ENCODE peak calls at places on chromosomes 13 and 19, in seven cellular contexts. One of them, this sample, is unnamed.

GRCh38 chr19:6828698-6829633 is 56.5 kb downstream of the VAV1 start:
- DNase-seq in endothelial cell: no peak
- DNase-seq in neural crest cell: no peak
- DNase-seq in fibroblast of mammary gland: no peak
- DNase-seq in lower leg skin: peak
- DNase-seq in neural progenitor cell: no peak
- DNase-seq in A549: peak
- DNase-seq in this sample: no peak

GRCh38 chr13:30339721-30340366 is 32.5 kb upstream of the KATNAL1 start:
- DNase-seq in endothelial cell: no peak
- DNase-seq in neural crest cell: no peak
- DNase-seq in fibroblast of mammary gland: peak
- DNase-seq in lower leg skin: no peak
- DNase-seq in neural progenitor cell: no peak
- DNase-seq in A549: no peak
- DNase-seq in this sample: no peak

GRCh38 chr13:101449971-101450748 is 2.3 kb upstream of the ITGBL1 start:
- DNase-seq in endothelial cell: no peak
- DNase-seq in neural crest cell: no peak
- DNase-seq in fibroblast of mammary gland: peak
- DNase-seq in lower leg skin: no peak
- DNase-seq in neural progenitor cell: no peak
- DNase-seq in A549: peak
- DNase-seq in this sample: no peak

GRCh38 chr19:48698046-48698445 is 2.3 kb downstream of the FUT2 start:
- DNase-seq in endothelial cell: no peak
- DNase-seq in neural crest cell: no peak
- DNase-seq in fibroblast of mammary gland: peak
- DNase-seq in lower leg skin: no peak
- DNase-seq in neural progenitor cell: no peak
- DNase-seq in A549: no peak
- DNase-seq in this sample: no peak

GRCh38 chr19:13761423-13761822 is 2.9 kb upstream of the MRI1 start:
- DNase-seq in endothelial cell: no peak
- DNase-seq in neural crest cell: no peak
- DNase-seq in fibroblast of mammary gland: no peak
- DNase-seq in lower leg skin: no peak
- DNase-seq in neural progenitor cell: no peak
- DNase-seq in A549: peak
- DNase-seq in this sample: no peak

GRCh38 chr13:46143239-46143701 is 38.4 kb upstream of the CPB2 start:
- DNase-seq in endothelial cell: no peak
- DNase-seq in neural crest cell: no peak
- DNase-seq in fibroblast of mammary gland: no peak
- DNase-seq in lower leg skin: no peak
- DNase-seq in neural progenitor cell: no peak
- DNase-seq in A549: no peak
- DNase-seq in this sample: no peak

GRCh38 chr19:10936661-10937084 is 8.1 kb downstream of the TIMM29 start:
- DNase-seq in endothelial cell: peak
- DNase-seq in neural crest cell: peak
- DNase-seq in fibroblast of mammary gland: peak
- DNase-seq in lower leg skin: no peak
- DNase-seq in neural progenitor cell: peak
- DNase-seq in A549: peak
- DNase-seq in this sample: peak

GRCh38 chr19:39093761-39094160 is 9.6 kb downstream of the ACP7 start:
- DNase-seq in endothelial cell: no peak
- DNase-seq in neural crest cell: no peak
- DNase-seq in fibroblast of mammary gland: peak
- DNase-seq in lower leg skin: no peak
- DNase-seq in neural progenitor cell: no peak
- DNase-seq in A549: no peak
- DNase-seq in this sample: no peak

GRCh38 chr19:52742516-52742915 is 7.7 kb upstream of the ZNF611 start:
- DNase-seq in endothelial cell: no peak
- DNase-seq in neural crest cell: no peak
- DNase-seq in fibroblast of mammary gland: no peak
- DNase-seq in lower leg skin: no peak
- DNase-seq in neural progenitor cell: no peak
- DNase-seq in A549: no peak
- DNase-seq in this sample: no peak

GRCh38 chr19:29371766-29372415 is 153.9 kb upstream of the VSTM2B start:
- DNase-seq in endothelial cell: no peak
- DNase-seq in neural crest cell: no peak
- DNase-seq in fibroblast of mammary gland: no peak
- DNase-seq in lower leg skin: peak
- DNase-seq in neural progenitor cell: no peak
- DNase-seq in A549: no peak
- DNase-seq in this sample: no peak

GRCh38 chr13:114166381-114167131 is 12.5 kb upstream of the CFAP97D2 start:
- DNase-seq in endothelial cell: no peak
- DNase-seq in neural crest cell: no peak
- DNase-seq in fibroblast of mammary gland: no peak
- DNase-seq in lower leg skin: no peak
- DNase-seq in neural progenitor cell: no peak
- DNase-seq in A549: no peak
- DNase-seq in this sample: no peak

GRCh38 chr13:30446122-30446500 is 19.6 kb downstream of the HMGB1 start:
- DNase-seq in endothelial cell: no peak
- DNase-seq in neural crest cell: no peak
- DNase-seq in fibroblast of mammary gland: no peak
- DNase-seq in lower leg skin: no peak
- DNase-seq in neural progenitor cell: peak
- DNase-seq in A549: no peak
- DNase-seq in this sample: no peak

GRCh38 chr13:30319130-30319529 is 11.8 kb upstream of the KATNAL1 start:
- DNase-seq in endothelial cell: no peak
- DNase-seq in neural crest cell: no peak
- DNase-seq in fibroblast of mammary gland: no peak
- DNase-seq in lower leg skin: no peak
- DNase-seq in neural progenitor cell: no peak
- DNase-seq in A549: no peak
- DNase-seq in this sample: no peak

GRCh38 chr19:49814010-49814409 is 918 bp upstream of the FUZ start:
- DNase-seq in endothelial cell: no peak
- DNase-seq in neural crest cell: no peak
- DNase-seq in fibroblast of mammary gland: no peak
- DNase-seq in lower leg skin: no peak
- DNase-seq in neural progenitor cell: no peak
- DNase-seq in A549: no peak
- DNase-seq in this sample: no peak

GRCh38 chr19:49818691-49819331 is 722 bp downstream of the MED25 start:
- DNase-seq in endothelial cell: peak
- DNase-seq in neural crest cell: no peak
- DNase-seq in fibroblast of mammary gland: no peak
- DNase-seq in lower leg skin: peak
- DNase-seq in neural progenitor cell: peak
- DNase-seq in A549: no peak
- DNase-seq in this sample: no peak

GRCh38 chr19:49820125-49820524 is 2.0 kb downstream of the MED25 start:
- DNase-seq in endothelial cell: no peak
- DNase-seq in neural crest cell: no peak
- DNase-seq in fibroblast of mammary gland: no peak
- DNase-seq in lower leg skin: no peak
- DNase-seq in neural progenitor cell: no peak
- DNase-seq in A549: no peak
- DNase-seq in this sample: no peak

GRCh38 chr19:49816616-49817015 is 1.5 kb upstream of the MED25 start:
- DNase-seq in endothelial cell: no peak
- DNase-seq in neural crest cell: no peak
- DNase-seq in fibroblast of mammary gland: no peak
- DNase-seq in lower leg skin: no peak
- DNase-seq in neural progenitor cell: no peak
- DNase-seq in A549: no peak
- DNase-seq in this sample: no peak

DNA sequence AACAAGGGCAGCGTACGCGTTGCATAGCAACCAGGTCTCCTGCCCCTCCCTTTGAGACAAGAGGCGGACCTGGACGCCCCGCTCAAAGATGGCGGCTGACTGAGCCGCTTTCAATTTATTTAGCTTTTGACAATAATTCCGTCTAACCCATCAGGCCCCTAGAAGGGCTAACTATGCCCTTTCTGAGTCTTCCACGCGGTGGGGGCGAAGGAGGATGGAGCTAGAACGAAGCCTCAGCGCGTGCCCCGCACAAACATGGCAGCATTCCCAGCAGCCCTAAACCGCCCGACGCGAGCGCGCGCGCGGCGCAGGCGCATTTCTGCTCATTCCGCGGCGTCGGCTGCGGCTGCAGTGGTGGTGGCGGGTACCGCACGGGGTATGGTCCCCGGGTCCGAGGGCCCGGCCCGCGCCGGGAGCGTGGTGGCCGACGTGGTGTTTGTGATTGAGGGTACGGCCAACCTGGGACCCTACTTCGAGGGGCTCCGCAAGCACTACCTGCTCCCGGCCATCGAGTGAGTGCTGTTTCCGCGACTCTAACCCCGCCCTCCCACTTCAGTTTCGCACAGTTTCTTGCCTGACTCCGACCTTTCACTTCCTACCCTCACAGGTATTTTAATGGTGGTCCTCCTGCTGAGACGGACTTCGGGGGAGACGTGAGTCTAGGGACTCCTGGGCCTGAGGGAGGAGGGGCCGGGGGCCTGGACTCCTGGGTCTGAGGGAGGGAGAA is at the start of gene MED25:
- DNase-seq in endothelial cell: peak
- DNase-seq in neural crest cell: peak
- DNase-seq in fibroblast of mammary gland: peak
- DNase-seq in lower leg skin: peak
- DNase-seq in neural progenitor cell: peak
- DNase-seq in A549: peak
- DNase-seq in this sample: peak
- TF ChIP-seq CTCF in endothelial cell: no peak
- TF ChIP-seq CTCF in neural crest cell: peak
- TF ChIP-seq CTCF in fibroblast of mammary gland: no peak
- TF ChIP-seq CTCF in lower leg skin: no peak
- TF ChIP-seq CTCF in neural progenitor cell: peak
- TF ChIP-seq CTCF in A549: no peak
- TF ChIP-seq CTCF in this sample: peak

GRCh38 chr13:112575680-112576079 is 12.3 kb downstream of the TUBGCP3 start:
- DNase-seq in endothelial cell: no peak
- DNase-seq in neural crest cell: no peak
- DNase-seq in fibroblast of mammary gland: peak
- DNase-seq in lower leg skin: no peak
- DNase-seq in neural progenitor cell: no peak
- DNase-seq in A549: no peak
- DNase-seq in this sample: no peak
- TF ChIP-seq CTCF in endothelial cell: no peak
- TF ChIP-seq CTCF in neural crest cell: no peak
- TF ChIP-seq CTCF in fibroblast of mammary gland: no peak
- TF ChIP-seq CTCF in lower leg skin: no peak
- TF ChIP-seq CTCF in neural progenitor cell: peak
- TF ChIP-seq CTCF in A549: no peak
- TF ChIP-seq CTCF in this sample: no peak

DNA sequence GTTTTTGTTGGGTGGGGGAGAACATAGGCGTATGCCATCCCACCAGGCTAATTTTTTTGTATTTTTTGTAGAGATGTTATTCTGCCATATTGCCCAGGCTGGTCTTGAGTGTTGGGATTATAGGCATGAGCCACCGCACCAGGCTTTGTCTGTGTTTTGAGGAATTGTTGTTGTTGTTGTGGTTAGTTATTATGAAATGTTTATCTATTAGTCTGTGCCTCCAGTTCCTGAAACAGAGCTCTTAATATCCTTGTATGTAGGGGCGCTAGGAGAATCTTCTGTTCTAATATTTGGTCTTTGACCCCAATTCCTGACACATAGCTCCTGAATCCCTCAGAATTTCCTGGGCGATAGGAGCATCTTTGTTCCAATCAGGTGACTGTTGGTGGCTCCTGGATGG is 5.6 kb upstream of the LATS2 start:
- DNase-seq in endothelial cell: no peak
- DNase-seq in neural crest cell: no peak
- DNase-seq in fibroblast of mammary gland: no peak
- DNase-seq in lower leg skin: no peak
- DNase-seq in neural progenitor cell: no peak
- DNase-seq in A549: no peak
- DNase-seq in this sample: no peak
- TF ChIP-seq CTCF in endothelial cell: no peak
- TF ChIP-seq CTCF in neural crest cell: no peak
- TF ChIP-seq CTCF in fibroblast of mammary gland: no peak
- TF ChIP-seq CTCF in lower leg skin: no peak
- TF ChIP-seq CTCF in neural progenitor cell: no peak
- TF ChIP-seq CTCF in A549: no peak
- TF ChIP-seq CTCF in this sample: no peak

GRCh38 chr19:18522124-18522861 is 423 bp upstream of the ELL start:
- DNase-seq in endothelial cell: peak
- DNase-seq in neural crest cell: peak
- DNase-seq in fibroblast of mammary gland: peak
- DNase-seq in lower leg skin: peak
- DNase-seq in neural progenitor cell: peak
- DNase-seq in A549: peak
- DNase-seq in this sample: peak

GRCh38 chr19:18519962-18520847 is 1.7 kb downstream of the ELL start:
- DNase-seq in endothelial cell: peak
- DNase-seq in neural crest cell: peak
- DNase-seq in fibroblast of mammary gland: peak
- DNase-seq in lower leg skin: peak
- DNase-seq in neural progenitor cell: peak
- DNase-seq in A549: peak
- DNase-seq in this sample: peak

GRCh38 chr19:18518639-18519038 is 3.2 kb downstream of the ELL start:
- DNase-seq in endothelial cell: no peak
- DNase-seq in neural crest cell: no peak
- DNase-seq in fibroblast of mammary gland: no peak
- DNase-seq in lower leg skin: no peak
- DNase-seq in neural progenitor cell: no peak
- DNase-seq in A549: no peak
- DNase-seq in this sample: no peak

GRCh38 chr19:18521692-18522123 is at the start of gene ELL:
- DNase-seq in endothelial cell: no peak
- DNase-seq in neural crest cell: no peak
- DNase-seq in fibroblast of mammary gland: no peak
- DNase-seq in lower leg skin: no peak
- DNase-seq in neural progenitor cell: no peak
- DNase-seq in A549: no peak
- DNase-seq in this sample: no peak

DNA sequence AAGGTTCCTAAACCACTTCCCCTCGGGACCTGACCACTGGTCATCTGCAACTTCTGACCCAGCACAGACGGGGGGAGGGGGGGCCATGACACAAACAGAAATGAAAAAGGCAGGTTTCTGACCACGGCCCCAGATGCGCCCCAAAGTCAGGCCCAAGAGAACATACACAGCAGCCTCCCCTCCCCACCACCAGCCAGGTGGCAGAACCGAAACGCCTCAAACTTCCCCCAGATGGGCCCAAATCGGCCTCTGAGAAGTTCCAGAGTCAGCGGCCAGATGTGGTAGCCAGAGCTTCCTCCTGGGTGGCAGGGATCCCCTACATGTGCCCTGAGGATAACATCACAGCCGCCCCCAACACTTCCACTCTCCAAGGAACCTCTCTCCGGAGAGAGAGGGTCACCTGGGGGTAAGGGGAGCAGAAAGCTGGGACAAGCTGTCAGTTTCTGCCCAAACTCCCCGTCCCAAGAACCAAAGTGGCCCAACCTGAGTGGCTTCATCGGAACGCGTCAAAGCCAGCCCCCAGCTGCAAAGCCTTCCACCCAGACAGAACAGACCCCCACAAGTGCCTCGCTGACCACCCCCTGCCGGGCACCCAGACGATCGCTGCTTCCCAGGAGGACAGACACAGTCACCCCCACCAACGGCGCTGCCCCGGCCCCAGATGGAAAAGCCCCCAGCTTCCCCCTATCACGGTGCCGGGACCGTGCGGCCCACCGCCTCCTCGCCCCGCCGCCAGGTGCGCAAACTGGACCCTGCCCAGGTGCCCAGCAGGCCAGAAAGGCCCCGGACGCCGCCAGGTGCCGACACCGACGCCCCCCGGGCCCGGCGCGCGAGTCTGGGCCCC is 800 bp downstream of the ELL start:
- DNase-seq in endothelial cell: peak
- DNase-seq in neural crest cell: peak
- DNase-seq in fibroblast of mammary gland: no peak
- DNase-seq in lower leg skin: no peak
- DNase-seq in neural progenitor cell: peak
- DNase-seq in A549: no peak
- DNase-seq in this sample: peak
- TF ChIP-seq CTCF in endothelial cell: no peak
- TF ChIP-seq CTCF in neural crest cell: peak
- TF ChIP-seq CTCF in fibroblast of mammary gland: no peak
- TF ChIP-seq CTCF in lower leg skin: no peak
- TF ChIP-seq CTCF in neural progenitor cell: peak
- TF ChIP-seq CTCF in A549: no peak
- TF ChIP-seq CTCF in this sample: no peak

This sample was measured in glutamatergic neuron.